ENCODE peak calls at places on chromosomes 11 and 22, in six cellular contexts. L, G, R, B, A and O are unnamed samples.

GRCh38 chr11:64000740-64001514 is 14.7 kb downstream of the OTUB1 start:
- DNase-seq in L (no peak), G (no peak), R (no peak), B (no peak), A (no peak), O (no peak)

GRCh38 chr11:17736921-17737817 is 2.6 kb downstream of the KCNC1 start:
- DNase-seq in L (no peak), G (no peak), R (no peak), B (no peak), A (peak), O (peak)

GRCh38 chr22:29152381-29153138 is 53.1 kb upstream of the EMID1 start:
- DNase-seq in L (no peak), G (no peak), R (no peak), B (no peak), A (peak), O (peak)

GRCh38 chr22:17106785-17107546 is 14.2 kb downstream of the TMEM121B start:
- DNase-seq in L (no peak), G (no peak), R (no peak), B (no peak), A (no peak), O (peak)

GRCh38 chr11:126072141-126072741 is 9.6 kb upstream of the CDON start:
- DNase-seq in L (no peak), G (no peak), R (peak), B (no peak), A (no peak), O (no peak)

GRCh38 chr11:41431784-41432183 is 27.7 kb downstream of the LRRC4C start:
- DNase-seq in L (no peak), G (peak), R (peak), B (no peak), A (no peak), O (no peak)

GRCh38 chr22:46241397-46242007 is 8.6 kb downstream of the CDPF1 start:
- DNase-seq in L (no peak), G (no peak), R (no peak), B (no peak), A (no peak), O (no peak)

GRCh38 chr11:21301981-21302380 is 632.6 kb downstream of the NELL1 start:
- DNase-seq in L (no peak), G (no peak), R (no peak), B (no peak), A (no peak), O (no peak)

GRCh38 chr11:35746356-35747153 is 84.0 kb downstream of the TRIM44 start:
- DNase-seq in L (no peak), G (no peak), R (peak), B (no peak), A (no peak), O (no peak)

GRCh38 chr22:37030560-37031281 is 11.2 kb downstream of the MPST start:
- DNase-seq in L (no peak), G (no peak), R (no peak), B (no peak), A (no peak), O (no peak)

GRCh38 chr11:533049-533585 is 2.3 kb downstream of the HRAS start:
- DNase-seq in L (no peak), G (no peak), R (no peak), B (no peak), A (peak), O (no peak)